ENCODE peak calls at places on chromosomes 7 and 10, in six cellular contexts. O, U, H, Q, B and L are unnamed samples.

GRCh38 chr10:88131561-88132139 is 268.2 kb downstream of the PTEN start:
- DNase-seq in O (no peak), U (no peak), H (no peak), Q (peak; percentile 91), B (no peak), L (peak; percentile 95)

GRCh38 chr10:78812571-78813318 is 256.0 kb upstream of the ZMIZ1 start:
- DNase-seq in O (no peak), U (no peak), H (no peak), Q (no peak), B (no peak), L (peak; percentile 75)

GRCh38 chr10:29409241-29410051 is 120.6 kb downstream of the LYZL1 start:
- DNase-seq in O (peak; percentile 6), U (peak; percentile 9), H (no peak), Q (peak; percentile 65), B (peak; percentile 77), L (peak; percentile 40)

GRCh38 chr10:132646443-132647097 is 109.0 kb downstream of the INPP5A start:
- DNase-seq in O (no peak), U (no peak), H (no peak), Q (no peak), B (no peak), L (no peak)

GRCh38 chr7:12524794-12525386 is 45.6 kb upstream of the SCIN start:
- DNase-seq in O (no peak), U (no peak), H (peak; percentile 37), Q (peak; percentile 28), B (peak; percentile 75), L (peak; percentile 23)

GRCh38 chr10:70965566-70965965 is 77.2 kb upstream of the PCBD1 start:
- DNase-seq in O (no peak), U (no peak), H (no peak), Q (no peak), B (no peak), L (no peak)

GRCh38 chr7:27925573-27926201 is 185.7 kb downstream of the TAX1BP1 start:
- DNase-seq in O (no peak), U (no peak), H (no peak), Q (no peak), B (no peak), L (no peak)

GRCh38 chr10:1189166-1190051 is 133.2 kb downstream of the WDR37 start:
- DNase-seq in O (no peak), U (no peak), H (no peak), Q (no peak), B (no peak), L (no peak)

GRCh38 chr10:99430116-99430450 is 341 bp downstream of the GOT1 start:
- DNase-seq in O (no peak), U (no peak), H (no peak), Q (no peak), B (no peak), L (no peak)